ENCODE peak calls at places on chromosome 19, in five cellular contexts. Z, M, H, I and F are unnamed samples.

GRCh38 chr19:19420570-19421301 is 15.3 kb downstream of the GATAD2A start:
- DNase-seq in Z (no peak), M (no peak), H (no peak), I (no peak), F (no peak)

GRCh38 chr19:40716031-40716654 is 543 bp downstream of the COQ8B start:
- DNase-seq in Z (peak; percentile 95), M (no peak), H (peak; percentile 49), I (no peak), F (peak; percentile 35)

GRCh38 chr19:45638930-45639729 is at the start of gene EML2:
- DNase-seq in Z (no peak), M (peak; percentile 81), H (peak; percentile 86), I (peak; percentile 38), F (peak; percentile 95)

GRCh38 chr19:13082192-13083007 is 20.3 kb downstream of the LYL1 start:
- DNase-seq in Z (peak; percentile 62), M (no peak), H (no peak), I (peak; percentile 82), F (peak; percentile 71)

GRCh38 chr19:38666662-38667448 is 19.4 kb downstream of the ACTN4 start:
- DNase-seq in Z (peak; percentile 81), M (peak; percentile 70), H (no peak), I (peak; percentile 95), F (no peak)

GRCh38 chr19:18675779-18676178 is 7.7 kb upstream of the CRTC1 start:
- DNase-seq in Z (no peak), M (no peak), H (peak; percentile 76), I (no peak), F (peak; percentile 56)

GRCh38 chr19:345320-345879 is 804 bp upstream of the MIER2 start:
- DNase-seq in Z (no peak), M (no peak), H (no peak), I (no peak), F (no peak)

GRCh38 chr19:52248256-52248655 is 21.1 kb upstream of the ZNF766 start:
- DNase-seq in Z (peak; percentile 33), M (no peak), H (peak; percentile 56), I (peak; percentile 36), F (peak; percentile 62)

GRCh38 chr19:35644987-35645679 is 3.0 kb upstream of the COX6B1 start:
- DNase-seq in Z (peak; percentile 16), M (peak; percentile 86), H (peak; percentile 98), I (no peak), F (peak; percentile 93)

GRCh38 chr19:47179643-47180310 is 49.1 kb downstream of the SAE1 start:
- DNase-seq in Z (no peak), M (no peak), H (no peak), I (no peak), F (no peak)

GRCh38 chr19:34173145-34173956 is 1.0 kb downstream of the LSM14A start:
- DNase-seq in Z (peak; percentile 27), M (peak; percentile 64), H (peak; percentile 55), I (peak; percentile 53), F (peak; percentile 65)

GRCh38 chr19:10503002-10503789 is at the start of gene KEAP1:
- DNase-seq in Z (no peak), M (peak; percentile 50), H (peak; percentile 82), I (peak; percentile 54), F (peak; percentile 55)
- H2BK15ac ChIP-seq in Z (peak within 1 kb of the TSS; percentile 45), M (peak within 1 kb of the TSS; percentile 97), H (peak within 1 kb of the TSS; percentile 92), I (peak within 1 kb of the TSS; percentile 98), F (no peak within 1 kb of the TSS)

DNA sequence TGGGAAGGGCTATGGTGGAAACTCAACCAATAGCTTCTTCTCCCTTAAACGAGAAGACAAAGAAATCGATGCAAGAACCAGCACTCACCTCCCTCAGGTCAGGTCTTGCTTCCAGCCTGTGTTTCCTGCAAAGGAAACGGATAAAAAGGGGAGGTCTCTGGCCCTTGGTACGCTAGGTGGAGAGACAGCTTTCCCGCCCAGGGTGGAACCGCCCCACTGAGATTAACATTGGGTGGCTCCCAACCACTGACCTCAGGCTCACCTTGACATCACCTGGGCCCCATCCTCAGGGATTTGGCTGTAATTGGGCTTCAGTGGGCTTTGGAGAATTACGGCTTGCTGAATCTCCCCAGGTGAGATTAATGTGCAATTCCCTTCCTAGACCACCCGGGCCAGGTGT is at the start of gene NLRP7:
- DNase-seq in Z (no peak), M (no peak), H (no peak), I (no peak), F (peak; percentile 51)
- H4K91ac ChIP-seq in Z (no peak within 1 kb of the TSS), M (no peak within 1 kb of the TSS), H (no peak within 1 kb of the TSS), I (no peak within 1 kb of the TSS), F (no peak within 1 kb of the TSS)

DNA sequence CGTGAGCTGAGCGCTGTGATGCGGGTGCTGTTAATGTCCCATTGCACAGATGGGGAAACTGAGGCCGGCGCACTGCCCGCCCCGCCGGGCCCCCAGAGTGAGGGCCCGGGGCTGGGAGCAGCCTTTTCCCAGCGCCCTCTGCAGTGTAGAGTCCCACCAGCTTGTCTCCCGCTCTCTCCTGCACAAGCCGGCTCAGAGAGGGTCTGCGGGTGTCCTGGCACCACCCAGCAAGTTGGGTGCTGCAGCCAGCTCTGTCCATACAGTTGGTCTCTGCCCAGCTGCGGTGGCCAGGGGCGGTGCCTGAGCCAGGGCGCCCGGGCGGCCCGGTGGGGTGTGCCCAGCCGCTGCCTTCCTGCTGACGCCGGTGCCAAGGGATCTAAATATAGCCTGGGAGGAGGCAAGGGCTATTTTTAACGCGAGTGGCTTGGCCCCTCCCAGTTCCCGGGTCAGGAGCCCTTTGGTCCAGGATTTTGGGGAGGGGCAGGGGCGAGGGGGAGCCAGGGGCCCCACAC is 19.3 kb downstream of the GADD45B start:
- DNase-seq in Z (peak; percentile 40), M (no peak), H (no peak), I (peak; percentile 88), F (no peak)
- H2BK120ac ChIP-seq in Z (peak overlapping the region; percentile 78), M (no peak overlapping the region), H (no peak overlapping the region), I (peak overlapping the region; percentile 78), F (no peak overlapping the region)

GRCh38 chr19:55312621-55313117 is 12.5 kb downstream of the TMEM150B start:
- DNase-seq in Z (no peak), M (no peak), H (no peak), I (no peak), F (peak; percentile 28)
- H2BK15ac ChIP-seq in Z (no peak overlapping the region), M (no peak overlapping the region), H (peak overlapping the region; percentile 88), I (no peak overlapping the region), F (no peak overlapping the region)